ENCODE peak calls at places on chromosomes 5 and 9, in seven cellular contexts. X is sigmoid colon; U is NCI-H1417; Z is activated effector memory CD4-positive, alpha-beta T cell treated with Interleukin-2 at 50 U/mL for 16 hours; Y is right atrium auricular region; D is breast epithelium; A is NCI-H1105 treated with DMSO at 0.1 percent for 48 hours. T is an unnamed sample.

GRCh38 chr5:141513021-141513626 is 24.2 kb downstream of the PCDHGC5 start:
- DNase-seq in D (no peak), Z (peak; percentile 7), X (no peak), A (peak; percentile 27), Y (no peak), U (no peak), T (peak; percentile 44)

GRCh38 chr9:94936411-94936810 is 209.9 kb downstream of the AOPEP start:
- DNase-seq in X (no peak), Y (no peak), U (no peak), Z (no peak), D (no peak), A (no peak), T (no peak)

GRCh38 chr9:92299116-92299515 is 5.6 kb upstream of the IARS1 start:
- DNase-seq in Z (no peak), X (no peak), A (no peak), D (no peak), Y (no peak), U (no peak), T (no peak)

GRCh38 chr5:10456583-10457562 is 15.2 kb downstream of the ROPN1L start:
- DNase-seq in Y (no peak), D (no peak), A (no peak), X (no peak), Z (no peak), U (no peak), T (no peak)

GRCh38 chr9:95018099-95018927 is 291.8 kb downstream of the AOPEP start:
- DNase-seq in A (no peak), D (no peak), U (no peak), X (peak; percentile 72), Z (no peak), Y (no peak), T (peak; percentile 60)

GRCh38 chr9:105911104-105911911 is 217.0 kb downstream of the TMEM38B start:
- DNase-seq in X (no peak), D (no peak), U (no peak), A (no peak), Y (no peak), Z (no peak), T (no peak)

GRCh38 chr5:54045077-54045792 is 265.1 kb downstream of the ARL15 start:
- DNase-seq in U (no peak), X (no peak), A (no peak), D (no peak), Y (no peak), Z (no peak), T (no peak)

GRCh38 chr9:134752476-134752875 is 110.9 kb downstream of the COL5A1 start:
- DNase-seq in A (no peak), D (no peak), Z (no peak), Y (no peak), U (no peak), X (no peak), T (no peak)

GRCh38 chr9:89844075-89844474 is 239.3 kb downstream of the GADD45G start:
- DNase-seq in A (no peak), D (no peak), Y (no peak), Z (no peak), X (no peak), U (no peak), T (no peak)

GRCh38 chr5:151037561-151038291 is 17.3 kb downstream of the GPX3 start:
- DNase-seq in Z (no peak), Y (no peak), D (no peak), U (no peak), A (no peak), X (peak; percentile 81), T (peak; percentile 50)

GRCh38 chr9:6229604-6230003 is 14.0 kb downstream of the IL33 start:
- DNase-seq in U (peak; percentile 53), D (no peak), Y (no peak), A (no peak), Z (no peak), X (no peak), T (no peak)

GRCh38 chr5:96997265-96997859 is 61.5 kb downstream of the LNPEP start:
- DNase-seq in Z (no peak), Y (no peak), U (peak; percentile 4), X (no peak), A (peak; percentile 18), D (no peak), T (no peak)

GRCh38 chr5:31029925-31030324 is 163.6 kb upstream of the CDH6 start:
- DNase-seq in Z (no peak), A (no peak), X (no peak), D (no peak), U (no peak), Y (no peak), T (no peak)

GRCh38 chr9:76688471-76689238 is 75.6 kb upstream of the PCA3 start:
- DNase-seq in Y (no peak), Z (no peak), D (no peak), A (no peak), U (no peak), X (no peak), T (no peak)

GRCh38 chr5:39570418-39571027 is 145.7 kb upstream of the DAB2 start:
- DNase-seq in D (no peak), A (peak; percentile 12), Y (no peak), X (no peak), U (no peak), Z (no peak), T (no peak)

GRCh38 chr5:172798422-172799215 is 27.6 kb upstream of the DUSP1 start:
- DNase-seq in U (no peak), D (no peak), Y (peak; percentile 83), X (peak; percentile 84), Z (no peak), A (no peak), T (peak; percentile 38)

GRCh38 chr5:176774216-176775171 is 35.9 kb upstream of the UNC5A start:
- DNase-seq in D (peak; percentile 47), A (no peak), Y (peak; percentile 50), Z (no peak), U (no peak), X (peak; percentile 46), T (no peak)

GRCh38 chr9:121369595-121370265 is at the start of gene STOM:
- DNase-seq in X (peak; percentile 97), A (no peak), D (peak; percentile 81), Y (peak; percentile 95), Z (peak; percentile 70), U (peak; percentile 77), T (peak; percentile 92)

GRCh38 chr5:14757853-14758252 is 93.3 kb downstream of the OTULIN start:
- DNase-seq in U (no peak), A (no peak), X (no peak), Y (no peak), Z (no peak), D (no peak), T (no peak)

GRCh38 chr5:174231961-174232487 is 186.5 kb downstream of the NSG2 start:
- DNase-seq in U (no peak), Z (no peak), D (no peak), X (no peak), A (peak; percentile 36), Y (no peak), T (no peak)

GRCh38 chr5:31133488-31133887 is 60.0 kb upstream of the CDH6 start:
- DNase-seq in Y (no peak), Z (no peak), U (no peak), X (no peak), D (no peak), A (no peak), T (no peak)

GRCh38 chr9:120265791-120266190 is 314.2 kb downstream of the CDK5RAP2 start:
- DNase-seq in Z (no peak), Y (peak; percentile 61), U (peak; percentile 75), X (no peak), D (no peak), A (peak; percentile 49), T (peak; percentile 37)

GRCh38 chr5:13664377-13664776 is 280.1 kb downstream of the DNAH5 start:
- DNase-seq in A (no peak), X (no peak), U (no peak), D (no peak), Z (no peak), Y (no peak), T (no peak)

GRCh38 chr9:19255821-19256220 is 25.3 kb downstream of the DENND4C start:
- DNase-seq in Y (no peak), A (no peak), Z (no peak), X (no peak), U (no peak), D (no peak), T (no peak)

GRCh38 chr5:149337746-149338145 is 7.6 kb upstream of the GRPEL2 start:
- DNase-seq in Z (no peak), X (no peak), D (no peak), U (no peak), A (no peak), Y (no peak), T (no peak)

GRCh38 chr5:19496056-19496455 is 491.9 kb downstream of the CDH18 start:
- DNase-seq in Z (no peak), D (no peak), A (no peak), Y (no peak), X (no peak), U (no peak), T (no peak)

GRCh38 chr9:90379771-90380170 is 262.9 kb downstream of the DIRAS2 start:
- DNase-seq in Y (no peak), Z (no peak), D (no peak), X (no peak), A (no peak), U (no peak), T (no peak)

GRCh38 chr5:93576994-93577575 is 3.9 kb downstream of the NR2F1-AS1 start:
- DNase-seq in Y (no peak), X (no peak), A (no peak), U (no peak), Z (no peak), D (no peak), T (no peak)

GRCh38 chr9:12784461-12785250 is 9.8 kb downstream of the LURAP1L start:
- DNase-seq in D (peak; percentile 68), A (no peak), X (peak; percentile 75), Y (peak; percentile 60), U (no peak), Z (no peak), T (no peak)

GRCh38 chr9:36166150-36166927 is 2.8 kb upstream of the CCIN start:
- DNase-seq in X (peak; percentile 93), D (peak; percentile 79), U (peak; percentile 52), A (no peak), Y (peak; percentile 86), Z (peak; percentile 76), T (peak; percentile 84)

GRCh38 chr5:53261245-53261644 is 151.7 kb upstream of the MOCS2 start:
- DNase-seq in A (no peak), U (no peak), Y (no peak), D (no peak), Z (no peak), X (no peak), T (no peak)

GRCh38 chr5:146903789-146904188 is 25.2 kb upstream of the PPP2R2B start:
- DNase-seq in Y (no peak), A (no peak), D (no peak), X (no peak), Z (no peak), U (no peak), T (no peak)

GRCh38 chr5:40572947-40573346 is 106.8 kb upstream of the PTGER4 start:
- DNase-seq in Y (no peak), X (no peak), U (no peak), Z (no peak), A (no peak), D (no peak), T (no peak)

GRCh38 chr5:84255318-84255717 is 129.4 kb downstream of the EDIL3 start:
- DNase-seq in Z (no peak), X (no peak), Y (no peak), A (peak; percentile 0), U (no peak), D (no peak), T (no peak)

GRCh38 chr5:2741946-2742345 is 9.5 kb downstream of the IRX2 start:
- DNase-seq in D (no peak), A (no peak), U (no peak), Y (no peak), Z (no peak), X (no peak), T (no peak)

GRCh38 chr5:171369056-171369455 is 18.6 kb upstream of the NPM1 start:
- DNase-seq in D (no peak), Y (no peak), U (no peak), X (no peak), A (no peak), Z (no peak), T (no peak)

GRCh38 chr5:103006921-103007320 is 113.0 kb downstream of the GIN1 start:
- DNase-seq in Y (no peak), D (no peak), X (no peak), A (no peak), U (no peak), Z (no peak), T (no peak)

GRCh38 chr9:122991370-122991830 is 42.1 kb upstream of the GPR21 start:
- DNase-seq in U (no peak), D (no peak), Z (no peak), Y (no peak), X (no peak), A (peak; percentile 14), T (no peak)

T was measured in psoas muscle.